ENCODE peak calls at places on chromosomes 5 and 9, in six cellular contexts. K, E, M, J, G and D are unnamed samples.

GRCh38 chr5:168114444-168115017 is 176.9 kb upstream of the WWC1 start:
- DNase-seq in K (peak; percentile 44), J (no peak), E (no peak), G (peak; percentile 57), M (peak; percentile 7), D (peak; percentile 68)

GRCh38 chr9:121885345-121885901 is 207.7 kb downstream of the TTLL11 start:
- DNase-seq in K (no peak), J (no peak), E (no peak), M (no peak), G (peak; percentile 45), D (peak; percentile 59)

GRCh38 chr5:141743652-141744333 is 61.8 kb upstream of the ARAP3 start:
- DNase-seq in G (no peak), E (no peak), M (no peak), J (no peak), K (no peak), D (no peak)

GRCh38 chr5:34487202-34487879 is 168.8 kb upstream of the RAI14 start:
- DNase-seq in K (no peak), M (peak; percentile 82), J (no peak), G (peak; percentile 95), E (peak; percentile 87), D (no peak)

GRCh38 chr9:32455738-32456137 is 70.3 kb downstream of the RIGI start:
- DNase-seq in K (no peak), J (no peak), M (no peak), E (no peak), G (peak; percentile 29), D (no peak)

GRCh38 chr5:111241696-111242095 is 17.5 kb downstream of the CAMK4 start:
- DNase-seq in M (no peak), K (no peak), G (no peak), E (no peak), J (no peak), D (no peak)

GRCh38 chr5:1661311-1661710 is 137.6 kb upstream of the LPCAT1 start:
- DNase-seq in J (peak; percentile 0), K (no peak), E (no peak), G (no peak), M (no peak), D (no peak)

GRCh38 chr5:141485305-141486055 is 650 bp downstream of the PCDHGC4 start:
- DNase-seq in G (no peak), E (no peak), M (no peak), J (no peak), K (no peak), D (no peak)

GRCh38 chr9:110444911-110445310 is 107.2 kb upstream of the TXNDC8 start:
- DNase-seq in G (peak; percentile 92), M (no peak), J (no peak), K (no peak), E (no peak), D (no peak)

GRCh38 chr5:169723103-169723831 is 86.2 kb downstream of the DOCK2 start:
- DNase-seq in J (no peak), M (no peak), K (no peak), E (no peak), G (no peak), D (no peak)

GRCh38 chr5:170121321-170121720 is 15.6 kb downstream of the FOXI1 start:
- DNase-seq in M (no peak), G (peak; percentile 56), E (peak; percentile 52), K (no peak), J (no peak), D (no peak)

GRCh38 chr9:133405508-133406009 is 12.3 kb downstream of the REXO4 start:
- DNase-seq in M (no peak), K (no peak), E (no peak), G (peak; percentile 90), J (no peak), D (peak; percentile 69)

GRCh38 chr5:17763301-17763700 is 129.0 kb downstream of the TAF11L14 start:
- DNase-seq in G (peak; percentile 10), M (no peak), J (no peak), E (no peak), K (no peak), D (no peak)

GRCh38 chr5:172659909-172660628 is 19.0 kb downstream of the NEURL1B start:
- DNase-seq in J (peak; percentile 35), E (peak; percentile 54), G (peak; percentile 65), M (peak; percentile 92), K (no peak), D (no peak)

GRCh38 chr5:131521252-131521651 is 113.8 kb downstream of the RAPGEF6 start:
- DNase-seq in M (no peak), J (no peak), E (peak; percentile 27), K (no peak), G (peak; percentile 53), D (no peak)

GRCh38 chr9:38346811-38347735 is 45.4 kb upstream of the ALDH1B1 start:
- DNase-seq in J (no peak), E (no peak), M (no peak), K (no peak), G (no peak), D (no peak)

GRCh38 chr5:176474476-176474875 is 26.3 kb downstream of the FAF2 start:
- DNase-seq in M (no peak), G (peak; percentile 7), K (no peak), E (no peak), J (no peak), D (no peak)

GRCh38 chr5:126403871-126404270 is 19.3 kb upstream of the GRAMD2B start:
- DNase-seq in E (no peak), K (no peak), M (no peak), G (peak; percentile 8), J (no peak), D (no peak)

GRCh38 chr9:114156311-114156657 is 947 bp downstream of the COL27A1 start:
- DNase-seq in G (no peak), K (no peak), J (no peak), E (no peak), M (peak; percentile 21), D (no peak)

GRCh38 chr5:154390746-154391359 is 54.9 kb upstream of the SAP30L start:
- DNase-seq in M (no peak), G (no peak), E (no peak), J (no peak), K (no peak), D (no peak)

GRCh38 chr5:40006260-40006659 is 581.5 kb upstream of the DAB2 start:
- DNase-seq in J (no peak), E (no peak), K (no peak), G (no peak), M (no peak), D (no peak)

GRCh38 chr9:85108806-85109205 is 439.3 kb downstream of the NTRK2 start:
- DNase-seq in M (no peak), E (no peak), J (no peak), K (no peak), G (no peak), D (no peak)

GRCh38 chr5:106093149-106093548 is 1577.6 kb downstream of the EFNA5 start:
- DNase-seq in E (no peak), K (no peak), M (no peak), G (no peak), J (no peak), D (no peak)

GRCh38 chr5:141865406-141865805 is 12.8 kb downstream of the PCDH1 start:
- DNase-seq in E (no peak), J (no peak), G (no peak), K (no peak), M (no peak), D (no peak)

GRCh38 chr9:136693490-136694162 is 6.4 kb upstream of the AGPAT2 start:
- DNase-seq in K (no peak), J (no peak), E (no peak), G (peak; percentile 51), M (peak; percentile 53), D (peak; percentile 99)

GRCh38 chr9:111967621-111968020 is 71.0 kb downstream of the UGCG start:
- DNase-seq in G (no peak), E (no peak), K (no peak), M (no peak), J (no peak), D (no peak)

GRCh38 chr9:22208846-22209585 is 199.9 kb upstream of the CDKN2B start:
- DNase-seq in K (no peak), J (no peak), M (no peak), E (no peak), G (peak; percentile 72), D (no peak)

GRCh38 chr5:2183154-2184023 is 300.7 kb upstream of the IRX4 start:
- DNase-seq in J (no peak), G (no peak), K (no peak), E (no peak), M (no peak), D (no peak)

GRCh38 chr9:21758540-21758939 is 43.9 kb upstream of the MTAP start:
- DNase-seq in G (peak; percentile 34), M (no peak), E (no peak), J (no peak), K (no peak), D (no peak)

GRCh38 chr9:132894857-132895846 is 16.5 kb downstream of the SPACA9 start:
- DNase-seq in G (no peak), J (no peak), K (peak; percentile 51), M (no peak), E (no peak), D (no peak)

GRCh38 chr9:81497096-81497495 is 192.3 kb downstream of the TLE1 start:
- DNase-seq in M (peak; percentile 25), J (no peak), K (no peak), E (no peak), G (peak; percentile 29), D (no peak)

GRCh38 chr5:103243665-103244064 is 14.9 kb upstream of the MACIR start:
- DNase-seq in E (no peak), M (no peak), K (no peak), G (no peak), J (no peak), D (no peak)